ENCODE peak calls at places on chromosomes 5 and 9, in five cellular contexts. D is NT2/D1, S is A549, N is mucosa of gallbladder, L is GM12891. A is an unnamed sample.

GRCh38 chr5:150291388-150292385 is 2.1 kb upstream of the CAMK2A start:
- DNase-seq in L (no peak), S (no peak), D (no peak), N (no peak), A (no peak)

GRCh38 chr5:79576606-79577289 is 35.5 kb upstream of the TENT2 start:
- DNase-seq in D (no peak), L (no peak), N (no peak), S (no peak), A (no peak)

GRCh38 chr9:92393686-92394085 is 10.7 kb downstream of the OGN start:
- DNase-seq in L (no peak), N (no peak), D (no peak), S (no peak), A (no peak)

GRCh38 chr5:74414228-74414627 is 226.3 kb downstream of the ENC1 start:
- DNase-seq in S (no peak), N (no peak), L (no peak), D (no peak), A (no peak)

GRCh38 chr5:55714749-55715148 is 2.6 kb upstream of the SLC38A9 start:
- DNase-seq in D (no peak), N (no peak), L (no peak), S (no peak), A (no peak)

GRCh38 chr5:117624226-117624625 is 1049.6 kb upstream of the SEMA6A start:
- DNase-seq in S (no peak), L (no peak), N (no peak), D (no peak), A (no peak)

GRCh38 chr5:71757590-71758543 is 38.8 kb downstream of the CARTPT start:
- DNase-seq in N (peak; percentile 76), L (no peak), D (peak; percentile 20), S (peak; percentile 80), A (no peak)

GRCh38 chr5:158422653-158423505 is 563.9 kb upstream of the CLINT1 start:
- DNase-seq in S (no peak), N (no peak), D (no peak), L (no peak), A (no peak)

GRCh38 chr5:32833127-32833526 is 122.0 kb downstream of the NPR3 start:
- DNase-seq in L (no peak), S (no peak), N (peak; percentile 53), D (no peak), A (no peak)

GRCh38 chr9:26565131-26565530 is 327.5 kb downstream of the CAAP1 start:
- DNase-seq in N (no peak), S (no peak), L (no peak), D (no peak), A (no peak)

GRCh38 chr9:116464987-116465571 is 222.0 kb upstream of the TRIM32 start:
- DNase-seq in L (no peak), S (no peak), N (no peak), D (no peak), A (no peak)

A was measured in T1000.